ENCODE peak calls at places on chromosome 7, in four cellular contexts. C is GM23248, Q is IMR-90, V is stomach. J is an unnamed sample. For H3K4me1, the result is how much of the 10 kb centered on the place peaks cover.

GRCh38 chr7:85612514-85612913 is 425.7 kb upstream of the SEMA3D start:
- DNase-seq in V (no peak), C (no peak), Q (no peak), J (no peak)

GRCh38 chr7:49791089-49791741 is 17.8 kb downstream of the VWC2 start:
- DNase-seq in Q (no peak), C (no peak), V (no peak), J (no peak)

GRCh38 chr7:130147710-130148325 is 57.4 kb downstream of the TMEM209 start:
- DNase-seq in C (no peak), V (no peak), Q (no peak), J (no peak)

GRCh38 chr7:118735436-118735835 is 510.9 kb downstream of the ANKRD7 start:
- DNase-seq in V (no peak), C (no peak), Q (no peak), J (no peak)

GRCh38 chr7:151339651-151340377 is 1.8 kb upstream of the NUB1 start:
- DNase-seq in C (no peak), V (no peak), Q (no peak), J (no peak)

GRCh38 chr7:77331938-77332695 is 84.0 kb downstream of the GSAP start:
- DNase-seq in Q (peak), V (peak), C (peak), J (no peak)

GRCh38 chr7:97015279-97015678 is 9.4 kb downstream of the DLX5 start:
- DNase-seq in V (no peak), C (no peak), Q (no peak), J (no peak)

GRCh38 chr7:22723171-22723601 is 3.8 kb upstream of the IL6 start:
- DNase-seq in V (peak), C (peak), Q (peak), J (no peak)

GRCh38 chr7:104841798-104842197 is 172.2 kb upstream of the KMT2E start:
- DNase-seq in Q (no peak), V (no peak), C (no peak), J (no peak)

GRCh38 chr7:51256244-51256781 is 60.3 kb downstream of the COBL start:
- DNase-seq in V (no peak), Q (no peak), C (no peak), J (no peak)

GRCh38 chr7:127904706-127905056 is 126.6 kb downstream of the LRRC4 start:
- DNase-seq in C (peak), Q (peak), V (no peak), J (no peak)

GRCh38 chr7:143931739-143932138 is 3.3 kb upstream of the OR2F2 start:
- DNase-seq in Q (peak), V (no peak), C (peak), J (no peak)

DNA sequence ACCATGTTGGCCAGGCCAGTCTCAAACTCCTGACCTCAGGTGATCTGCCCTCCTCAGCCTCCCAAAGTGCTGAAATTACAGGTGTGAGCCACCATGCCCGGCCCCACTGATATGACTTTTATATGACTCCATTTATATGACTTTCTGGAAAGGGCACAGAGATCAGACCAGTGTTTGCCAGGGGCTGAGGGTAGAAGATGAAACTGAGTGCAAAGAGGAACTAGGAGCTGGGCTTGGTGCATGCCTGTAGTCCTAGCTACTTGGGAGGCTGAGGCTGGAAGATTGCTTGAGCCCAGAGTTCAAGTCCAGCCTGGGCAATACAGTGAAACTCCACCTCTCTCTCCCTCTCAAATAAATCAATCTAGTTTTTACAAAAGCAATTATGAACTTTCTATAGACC is 7.5 kb downstream of the BRAF start:
- DNase-seq in Q (no peak), V (no peak), C (no peak), J (no peak)
- H3K4me1 ChIP-seq in Q (under half), V (under half), C (under half), J (under half)

GRCh38 chr7:70229242-70229641 is 631.0 kb downstream of the AUTS2 start:
- DNase-seq in Q (no peak), C (peak), V (no peak), J (no peak)

GRCh38 chr7:70230761-70231160 is 632.5 kb downstream of the AUTS2 start:
- DNase-seq in Q (no peak), C (no peak), V (no peak), J (no peak)
- H3K27ac ChIP-seq in Q (no peak), C (no peak), V (no peak), J (no peak)

GRCh38 chr7:36316319-36316718 is 73.3 kb upstream of the ANLN start:
- DNase-seq in C (no peak), Q (no peak), V (no peak), J (no peak)

GRCh38 chr7:36312915-36313334 is 76.7 kb upstream of the ANLN start:
- DNase-seq in C (no peak), Q (no peak), V (no peak), J (no peak)

GRCh38 chr7:36315309-36315948 is 74.2 kb upstream of the ANLN start:
- DNase-seq in V (no peak), C (peak), Q (no peak), J (no peak)

GRCh38 chr7:36313607-36314006 is 76.1 kb upstream of the ANLN start:
- DNase-seq in Q (no peak), C (no peak), V (no peak), J (no peak)

GRCh38 chr7:36314491-36314890 is 75.2 kb upstream of the ANLN start:
- DNase-seq in V (no peak), Q (no peak), C (no peak), J (no peak)
- H3K4me1 ChIP-seq in V (under half), Q (under half), C (under half), J (under half)

DNA sequence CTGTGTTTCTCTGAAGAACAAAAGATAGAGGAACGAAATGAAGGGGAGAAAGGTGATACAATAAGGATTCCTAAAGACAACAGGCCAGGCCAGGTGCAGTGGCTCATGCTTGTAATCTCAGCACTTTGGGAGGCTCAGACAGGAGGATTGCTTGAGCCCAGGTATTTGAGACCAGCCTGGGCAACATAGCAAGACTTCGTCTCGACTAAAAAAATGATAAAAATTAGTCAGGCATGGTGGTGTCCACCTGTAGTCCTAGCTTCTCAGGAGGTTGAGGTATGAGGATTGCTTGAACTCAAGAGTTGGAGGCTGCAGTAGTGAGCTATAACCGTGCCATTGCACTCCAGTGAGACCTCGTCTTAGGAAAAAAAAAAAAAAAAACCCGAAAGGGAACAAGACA is 41.4 kb upstream of the FAM3C start:
- DNase-seq in Q (no peak), C (no peak), V (no peak), J (no peak)
- H3K27ac ChIP-seq in Q (no peak), C (no peak), V (no peak), J (no peak)

GRCh38 chr7:1022356-1022755 is 22.0 kb upstream of the GPR146 start:
- DNase-seq in V (no peak), Q (no peak), C (no peak), J (no peak)
- H3K4me1 ChIP-seq in V (under half), Q (under half), C (under half), J (under half)

GRCh38 chr7:55413442-55413841 is 48.3 kb downstream of the LANCL2 start:
- DNase-seq in Q (no peak), V (no peak), C (no peak), J (no peak)

GRCh38 chr7:55410641-55411239 is 45.6 kb downstream of the LANCL2 start:
- DNase-seq in Q (no peak), V (no peak), C (no peak), J (no peak)

GRCh38 chr7:55409474-55410225 is 44.5 kb downstream of the LANCL2 start:
- DNase-seq in Q (peak), V (no peak), C (peak), J (no peak)

GRCh38 chr7:55415173-55415778 is 50.1 kb downstream of the LANCL2 start:
- DNase-seq in C (peak), V (peak), Q (peak), J (no peak)

GRCh38 chr7:55411844-55412243 is 46.7 kb downstream of the LANCL2 start:
- DNase-seq in V (no peak), Q (no peak), C (no peak), J (no peak)
- H3K27ac ChIP-seq in V (no peak), Q (no peak), C (no peak), J (no peak)

DNA sequence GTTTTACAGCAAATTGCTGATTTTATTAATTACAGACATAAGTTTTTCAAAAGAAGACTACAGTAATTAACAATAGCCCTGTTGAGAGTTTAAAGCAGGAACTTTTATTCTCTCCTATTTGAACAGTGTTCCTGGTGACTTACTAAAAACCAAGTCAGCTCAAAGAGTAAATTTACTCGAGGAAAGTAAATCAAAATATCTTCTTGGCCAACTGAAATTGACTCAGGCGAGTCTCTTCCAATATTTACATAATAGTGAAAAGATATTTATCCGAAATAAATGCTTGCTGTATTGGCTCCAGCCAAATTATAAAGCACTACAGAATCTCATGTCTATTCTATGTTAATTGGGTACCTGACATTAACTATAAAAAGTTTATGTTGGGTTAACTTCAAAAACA is 13.2 kb downstream of the CYTH3 start:
- DNase-seq in Q (no peak), V (no peak), C (peak), J (no peak)
- H3K4me1 ChIP-seq in Q (under half), V (half or more), C (half or more), J (under half)

DNA sequence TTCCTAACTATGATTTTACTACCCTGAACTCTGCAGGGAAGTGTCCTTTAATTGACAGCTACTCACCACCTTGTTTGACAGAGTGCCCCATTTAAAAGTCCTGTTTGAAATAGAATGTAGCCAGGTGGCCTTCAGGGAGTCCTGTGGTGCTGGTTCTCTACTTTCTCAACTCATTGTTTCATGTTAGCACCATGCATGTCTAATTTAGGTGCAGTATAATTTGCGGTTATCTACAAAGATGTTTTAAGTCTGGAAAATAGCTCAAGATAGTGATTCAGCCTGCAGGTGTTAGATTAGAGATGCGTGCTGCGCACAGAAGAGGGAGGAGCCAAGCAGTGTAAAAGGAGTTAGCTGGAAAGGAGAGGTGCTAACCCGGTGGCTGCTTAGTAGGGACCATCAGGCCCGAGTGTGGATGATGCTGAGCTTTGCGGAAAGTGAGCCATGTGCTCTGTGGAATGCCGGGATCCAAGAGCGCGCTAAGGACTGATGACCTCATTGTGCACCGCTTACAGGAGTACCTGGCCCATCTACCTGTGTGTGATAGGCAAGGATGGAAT is 1.2 kb downstream of the CCM2 start:
- DNase-seq in C (peak), Q (no peak), V (no peak), J (no peak)
- H3K27ac ChIP-seq in C (peak), Q (peak), V (peak), J (peak)